ENCODE peak calls at places on chromosomes 6 and 20, in nine cellular contexts. W is right lobe of liver; I is lung; M is GM13976; V is GM10248; H is H7; K is tibial nerve; E is stimulated activated CD4-positive, alpha-beta T cell treated with anti-CD3 and anti-CD28 coated beads, Interleukin-15, amount 100 ng/mL, for 1 hour; O is upper lobe of right lung. N is an unnamed sample.

GRCh38 chr6:146041282-146041681 is 12.4 kb downstream of the GRM1 start:
- DNase-seq in W (no peak), V (no peak), E (no peak), O (no peak), I (no peak), M (no peak), K (no peak), H (peak), N (no peak)

GRCh38 chr6:137962725-137963124 is 95.7 kb downstream of the TNFAIP3 start:
- DNase-seq in I (no peak), W (no peak), O (no peak), H (no peak), M (no peak), V (no peak), E (no peak), K (no peak), N (no peak)

GRCh38 chr6:154491567-154492470 is 18.7 kb downstream of the CNKSR3 start:
- DNase-seq in V (no peak), W (no peak), M (no peak), E (no peak), O (no peak), H (no peak), I (no peak), K (no peak), N (no peak)

GRCh38 chr6:2804516-2804915 is 37.1 kb downstream of the SERPINB1 start:
- DNase-seq in K (no peak), W (no peak), O (no peak), E (no peak), I (peak), V (no peak), H (no peak), M (no peak), N (no peak)

GRCh38 chr20:16387661-16388060 is 185.6 kb downstream of the KIF16B start:
- DNase-seq in V (no peak), I (no peak), K (peak), M (no peak), H (no peak), W (no peak), O (no peak), E (no peak), N (no peak)

GRCh38 chr20:4666001-4666470 is 55.7 kb upstream of the PRND start:
- DNase-seq in K (no peak), O (no peak), W (no peak), I (no peak), V (no peak), E (no peak), H (no peak), M (no peak), N (no peak)

GRCh38 chr6:49980898-49981297 is 11.5 kb upstream of the DEFB113 start:
- DNase-seq in K (no peak), H (no peak), V (no peak), E (no peak), O (no peak), W (no peak), M (peak), I (no peak), N (no peak)

GRCh38 chr20:53297154-53297529 is 296.5 kb downstream of the ZNF217 start:
- DNase-seq in O (no peak), H (no peak), E (no peak), I (no peak), W (no peak), M (no peak), K (no peak), V (no peak), N (no peak)

GRCh38 chr6:129638055-129639019 is 71.6 kb downstream of the ARHGAP18 start:
- DNase-seq in V (no peak), I (no peak), M (no peak), E (no peak), O (no peak), W (no peak), K (no peak), H (no peak), N (no peak)

GRCh38 chr6:7707787-7708186 is 18.1 kb upstream of the BMP6 start:
- DNase-seq in I (no peak), M (no peak), V (no peak), H (no peak), W (no peak), O (no peak), K (no peak), E (no peak), N (no peak)

GRCh38 chr6:83199173-83199864 is 6.2 kb downstream of the RWDD2A start:
- DNase-seq in E (no peak), H (no peak), M (no peak), O (no peak), V (no peak), I (no peak), K (no peak), W (no peak), N (no peak)

GRCh38 chr6:144006731-144007454 is 1.2 kb downstream of the PLAGL1 start:
- DNase-seq in K (no peak), H (peak), V (no peak), M (no peak), W (no peak), O (no peak), I (no peak), E (no peak), N (no peak)

GRCh38 chr6:89853068-89853467 is 23.4 kb downstream of the CASP8AP2 start:
- DNase-seq in V (no peak), O (no peak), E (no peak), M (no peak), K (no peak), I (no peak), W (no peak), H (no peak), N (no peak)